ENCODE peak calls at places on chromosomes 3 and 15, in eight cellular contexts. X is omental fat pad, N is mammary epithelial cell, A is kidney epithelial cell, L is lower leg skin, B is foreskin keratinocyte, U is glutamatergic neuron, D is BJ. Q is an unnamed sample.
A peak's percentile ranks its signal among the peaks of the same experiment; 100 is the strongest.

GRCh38 chr15:72873379-72874233 is 90.0 kb upstream of the ADPGK start:
- DNase-seq in A (no peak), U (no peak), L (no peak), B (no peak), N (no peak), D (no peak), X (no peak), Q (no peak)

GRCh38 chr3:133474251-133474801 is 74.5 kb downstream of the BFSP2 start:
- DNase-seq in U (no peak), B (no peak), N (no peak), X (no peak), L (peak; percentile 90), D (peak; percentile 74), A (no peak), Q (peak; percentile 82)

GRCh38 chr3:77707271-77707670 is 667.4 kb downstream of the ROBO2 start:
- DNase-seq in X (no peak), N (no peak), U (no peak), B (peak; percentile 3), D (no peak), A (no peak), L (no peak), Q (peak; percentile 49)

GRCh38 chr3:103002447-103002846 is 567.6 kb downstream of the ZPLD1 start:
- DNase-seq in N (no peak), X (no peak), B (no peak), U (no peak), A (no peak), D (no peak), L (no peak), Q (no peak)

GRCh38 chr3:170848294-170848917 is 21.6 kb downstream of the RPL22L1 start:
- DNase-seq in B (no peak), N (no peak), A (no peak), U (no peak), D (no peak), L (no peak), X (no peak), Q (peak; percentile 57)

GRCh38 chr3:156847746-156848339 is 21.7 kb downstream of the LEKR1 start:
- DNase-seq in A (no peak), B (no peak), X (no peak), L (no peak), D (peak; percentile 26), N (no peak), U (no peak), Q (no peak)

GRCh38 chr3:141940204-141940776 is 63.8 kb downstream of the ATP1B3 start:
- DNase-seq in U (peak; percentile 69), A (peak; percentile 52), L (peak; percentile 95), X (no peak), D (peak; percentile 48), B (peak; percentile 100), N (peak; percentile 99), Q (peak; percentile 28)

GRCh38 chr3:124780767-124781485 is 50.7 kb downstream of the UMPS start:
- DNase-seq in A (no peak), D (no peak), X (no peak), U (no peak), L (peak; percentile 94), N (no peak), B (no peak), Q (peak; percentile 77)

GRCh38 chr15:39417351-39417750 is 163.5 kb upstream of the THBS1 start:
- DNase-seq in L (no peak), X (no peak), A (no peak), N (no peak), U (no peak), B (no peak), D (no peak), Q (no peak)

GRCh38 chr15:38054488-38054887 is 120.0 kb downstream of the TMCO5A start:
- DNase-seq in U (no peak), B (peak; percentile 47), X (no peak), L (no peak), D (peak; percentile 47), N (peak; percentile 66), A (no peak), Q (no peak)

GRCh38 chr3:70067860-70068479 is 68.4 kb downstream of the SAMMSON start:
- DNase-seq in N (no peak), B (no peak), L (no peak), U (no peak), D (no peak), X (no peak), A (no peak), Q (peak; percentile 78)

GRCh38 chr15:82567661-82568060 is 27.4 kb upstream of the RPS17 start:
- DNase-seq in D (no peak), B (no peak), U (no peak), N (no peak), L (no peak), A (no peak), X (no peak), Q (no peak)

GRCh38 chr15:40932625-40933519 is 3.7 kb downstream of the DLL4 start:
- DNase-seq in L (no peak), N (no peak), A (no peak), D (no peak), B (no peak), X (no peak), U (no peak), Q (no peak)

GRCh38 chr3:125165189-125165947 is 47.2 kb downstream of the SLC12A8 start:
- DNase-seq in X (no peak), L (peak; percentile 83), N (no peak), D (no peak), U (peak; percentile 51), A (no peak), B (no peak), Q (peak; percentile 68)

GRCh38 chr3:58568572-58569286 is 8.5 kb downstream of the FAM107A start:
- DNase-seq in A (no peak), N (peak; percentile 45), X (peak; percentile 89), U (peak; percentile 90), B (peak; percentile 30), D (no peak), L (peak; percentile 98), Q (peak; percentile 81)

GRCh38 chr3:50478051-50478450 is 25.4 kb downstream of the CACNA2D2 start:
- DNase-seq in N (no peak), X (no peak), D (no peak), B (no peak), A (no peak), U (no peak), L (no peak), Q (no peak)

GRCh38 chr15:97875513-97876285 is 84.8 kb upstream of the ARRDC4 start:
- DNase-seq in A (no peak), N (no peak), D (no peak), B (peak; percentile 34), X (no peak), U (no peak), L (no peak), Q (peak; percentile 2)

GRCh38 chr15:97884513-97885131 is 75.9 kb upstream of the ARRDC4 start:
- DNase-seq in B (no peak), U (no peak), N (no peak), L (no peak), D (no peak), A (no peak), X (no peak), Q (no peak)

GRCh38 chr15:97881568-97881967 is 78.9 kb upstream of the ARRDC4 start:
- DNase-seq in N (no peak), D (no peak), X (no peak), B (no peak), U (no peak), L (no peak), A (no peak), Q (no peak)
- TF ChIP-seq CTCF in N (no peak), D (no peak), X (no peak), B (no peak), U (no peak), L (no peak), A (no peak), Q (no peak)

DNA sequence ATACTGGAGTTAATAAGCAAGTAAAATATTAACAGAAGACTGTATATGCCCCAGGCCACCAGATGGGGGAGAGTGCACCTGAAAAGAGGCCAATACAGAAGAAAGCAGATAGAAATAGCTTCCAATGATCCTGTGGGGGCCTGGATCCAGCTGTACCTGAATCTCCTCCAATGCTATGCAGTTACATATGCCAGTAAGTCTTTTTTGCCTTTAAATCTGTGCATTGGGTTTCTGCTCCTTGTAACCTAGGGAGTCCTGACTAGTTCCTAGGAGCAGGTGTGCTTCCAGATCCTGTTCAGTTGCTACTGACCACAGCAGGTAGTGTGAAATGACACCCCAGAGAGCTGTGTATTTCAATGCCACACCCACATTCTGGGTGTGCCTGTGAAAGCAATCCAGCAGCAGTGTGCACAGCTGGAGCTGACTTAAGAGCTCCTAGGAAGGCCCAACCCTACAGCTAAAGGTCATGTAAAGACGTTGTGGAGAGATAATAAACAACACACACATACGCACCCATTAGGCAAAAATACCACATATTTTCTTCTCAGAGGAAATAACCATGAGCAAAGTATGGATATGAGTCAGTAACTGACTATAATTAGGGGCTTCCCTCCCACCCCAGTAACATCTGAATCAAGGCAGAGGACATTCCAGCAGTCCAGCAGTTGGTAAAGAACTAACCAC is 62.2 kb upstream of the AKAP13 start:
- DNase-seq in X (no peak), N (peak; percentile 90), A (peak; percentile 56), L (no peak), U (no peak), D (peak; percentile 89), B (peak; percentile 97), Q (peak; percentile 98)
- TF ChIP-seq CTCF in X (no peak), N (no peak), A (peak; percentile 27), L (no peak), U (no peak), D (peak; percentile 26), B (peak; percentile 40), Q (peak; percentile 50)

GRCh38 chr3:134928392-134928791 is 133.3 kb downstream of the EPHB1 start:
- DNase-seq in B (no peak), U (no peak), D (no peak), X (no peak), L (no peak), A (no peak), N (no peak), Q (no peak)

GRCh38 chr3:134927596-134927995 is 132.5 kb downstream of the EPHB1 start:
- DNase-seq in U (no peak), B (no peak), X (no peak), A (no peak), L (peak; percentile 21), D (no peak), N (no peak), Q (no peak)

GRCh38 chr3:134929976-134930375 is 134.9 kb downstream of the EPHB1 start:
- DNase-seq in N (no peak), A (no peak), U (no peak), B (no peak), L (peak; percentile 25), D (no peak), X (no peak), Q (no peak)

GRCh38 chr3:134931045-134931775 is 136.2 kb downstream of the EPHB1 start:
- DNase-seq in X (no peak), U (no peak), A (no peak), L (peak; percentile 67), B (no peak), D (no peak), N (no peak), Q (no peak)

GRCh38 chr3:134928819-134929218 is 133.8 kb downstream of the EPHB1 start:
- DNase-seq in U (no peak), X (no peak), B (no peak), N (no peak), D (no peak), L (no peak), A (no peak), Q (no peak)
- TF ChIP-seq CTCF in U (no peak), X (no peak), B (no peak), N (no peak), D (no peak), L (no peak), A (no peak), Q (no peak)

DNA sequence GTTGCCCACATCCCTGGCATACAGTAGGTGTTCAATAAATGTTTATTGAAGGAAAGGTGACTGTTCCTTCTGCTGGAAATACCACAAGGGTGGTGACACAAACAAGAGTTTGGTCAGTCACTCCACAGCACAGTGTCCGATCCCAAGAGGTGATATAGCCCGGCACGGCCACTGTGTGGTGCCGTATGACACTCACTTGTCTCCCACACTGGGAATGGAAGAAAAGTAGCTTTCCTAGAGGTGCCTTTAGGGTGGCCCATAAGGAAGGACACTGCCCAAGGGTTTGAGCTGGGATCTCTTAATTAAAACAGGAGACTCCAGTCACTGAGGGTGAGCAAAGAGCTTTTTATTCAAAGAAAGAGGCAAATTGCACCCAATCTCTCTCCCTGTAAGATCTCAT is 40.5 kb downstream of the TGM4 start:
- DNase-seq in A (no peak), L (no peak), B (no peak), X (no peak), D (no peak), N (no peak), U (peak; percentile 42), Q (peak; percentile 44)
- TF ChIP-seq CTCF in A (peak; percentile 32), L (no peak), B (peak; percentile 65), X (no peak), D (peak; percentile 37), N (peak; percentile 44), U (no peak), Q (peak; percentile 63)

Q was measured in choroid plexus epithelial cell.